ENCODE peak calls at places on chromosome 10, in four cellular contexts. O, Q, E and D are unnamed samples.

GRCh38 chr10:59234814-59235429 is 58.5 kb downstream of the PHYHIPL start:
- DNase-seq in O (peak; percentile 12), Q (no peak), E (no peak), D (peak; percentile 11)

GRCh38 chr10:119478111-119479047 is 64.1 kb downstream of the RGS10 start:
- DNase-seq in O (no peak), Q (no peak), E (no peak), D (no peak)

GRCh38 chr10:95304463-95304862 is 13.7 kb upstream of the PDLIM1 start:
- DNase-seq in O (no peak), Q (no peak), E (no peak), D (no peak)

GRCh38 chr10:96687317-96688012 is 32.8 kb downstream of the PIK3AP1 start:
- DNase-seq in O (no peak), Q (no peak), E (no peak), D (no peak)

GRCh38 chr10:87865201-87866025 is 2.0 kb downstream of the PTEN start:
- DNase-seq in O (no peak), Q (no peak), E (no peak), D (no peak)

GRCh38 chr10:58813573-58813972 is 300.9 kb downstream of the BICC1 start:
- DNase-seq in O (peak; percentile 9), Q (no peak), E (no peak), D (no peak)

GRCh38 chr10:84424731-84425165 is 96.4 kb downstream of the CCSER2 start:
- DNase-seq in O (peak; percentile 95), Q (peak; percentile 79), E (peak; percentile 79), D (peak; percentile 93)

GRCh38 chr10:43417950-43418768 is 9.2 kb upstream of the HNRNPF start:
- DNase-seq in O (no peak), Q (no peak), E (no peak), D (no peak)

GRCh38 chr10:77230194-77230593 is 407.4 kb downstream of the KCNMA1 start:
- DNase-seq in O (no peak), Q (no peak), E (no peak), D (no peak)

GRCh38 chr10:72278668-72279393 is 5.1 kb downstream of the DDIT4 start:
- DNase-seq in O (no peak), Q (no peak), E (no peak), D (no peak)

GRCh38 chr10:77310288-77310687 is 327.3 kb downstream of the KCNMA1 start:
- DNase-seq in O (no peak), Q (no peak), E (no peak), D (no peak)

GRCh38 chr10:97000487-97001182 is 168.5 kb downstream of the LCOR start:
- DNase-seq in O (no peak), Q (no peak), E (no peak), D (no peak)

GRCh38 chr10:79149662-79150443 is 81.1 kb downstream of the ZMIZ1 start:
- DNase-seq in O (peak; percentile 82), Q (peak; percentile 94), E (peak; percentile 82), D (no peak)

GRCh38 chr10:79376751-79377556 is 29.7 kb downstream of the PPIF start:
- DNase-seq in O (no peak), Q (no peak), E (no peak), D (no peak)

GRCh38 chr10:35372329-35372728 is 36.0 kb downstream of the CCNY start:
- DNase-seq in O (peak; percentile 70), Q (no peak), E (peak; percentile 50), D (no peak)

GRCh38 chr10:78247821-78248220 is 214.2 kb downstream of the RPS24 start:
- DNase-seq in O (no peak), Q (no peak), E (no peak), D (no peak)

GRCh38 chr10:125235093-125236069 is 75.0 kb upstream of the CTBP2 start:
- DNase-seq in O (no peak), Q (no peak), E (no peak), D (no peak)

GRCh38 chr10:127919418-127920191 is 12.7 kb downstream of the PTPRE start:
- DNase-seq in O (no peak), Q (no peak), E (no peak), D (no peak)

GRCh38 chr10:86391236-86391840 is 24.7 kb upstream of the GRID1 start:
- DNase-seq in O (no peak), Q (no peak), E (no peak), D (no peak)

GRCh38 chr10:64093304-64093703 is 572.1 kb downstream of the REEP3 start:
- DNase-seq in O (no peak), Q (no peak), E (no peak), D (no peak)

GRCh38 chr10:121556448-121556847 is 41.8 kb downstream of the FGFR2 start:
- DNase-seq in O (no peak), Q (no peak), E (no peak), D (no peak)

GRCh38 chr10:60495357-60495756 is 105.7 kb upstream of the ANK3 start:
- DNase-seq in O (no peak), Q (no peak), E (no peak), D (no peak)

GRCh38 chr10:22365644-22366565 is 20.6 kb downstream of the SPAG6 start:
- DNase-seq in O (no peak), Q (no peak), E (no peak), D (no peak)

GRCh38 chr10:85612833-85613232 is 753.8 kb downstream of the GRID1 start:
- DNase-seq in O (no peak), Q (no peak), E (no peak), D (no peak)

GRCh38 chr10:120996456-120997053 is 145.4 kb downstream of the WDR11 start:
- DNase-seq in O (no peak), Q (no peak), E (no peak), D (no peak)

DNA sequence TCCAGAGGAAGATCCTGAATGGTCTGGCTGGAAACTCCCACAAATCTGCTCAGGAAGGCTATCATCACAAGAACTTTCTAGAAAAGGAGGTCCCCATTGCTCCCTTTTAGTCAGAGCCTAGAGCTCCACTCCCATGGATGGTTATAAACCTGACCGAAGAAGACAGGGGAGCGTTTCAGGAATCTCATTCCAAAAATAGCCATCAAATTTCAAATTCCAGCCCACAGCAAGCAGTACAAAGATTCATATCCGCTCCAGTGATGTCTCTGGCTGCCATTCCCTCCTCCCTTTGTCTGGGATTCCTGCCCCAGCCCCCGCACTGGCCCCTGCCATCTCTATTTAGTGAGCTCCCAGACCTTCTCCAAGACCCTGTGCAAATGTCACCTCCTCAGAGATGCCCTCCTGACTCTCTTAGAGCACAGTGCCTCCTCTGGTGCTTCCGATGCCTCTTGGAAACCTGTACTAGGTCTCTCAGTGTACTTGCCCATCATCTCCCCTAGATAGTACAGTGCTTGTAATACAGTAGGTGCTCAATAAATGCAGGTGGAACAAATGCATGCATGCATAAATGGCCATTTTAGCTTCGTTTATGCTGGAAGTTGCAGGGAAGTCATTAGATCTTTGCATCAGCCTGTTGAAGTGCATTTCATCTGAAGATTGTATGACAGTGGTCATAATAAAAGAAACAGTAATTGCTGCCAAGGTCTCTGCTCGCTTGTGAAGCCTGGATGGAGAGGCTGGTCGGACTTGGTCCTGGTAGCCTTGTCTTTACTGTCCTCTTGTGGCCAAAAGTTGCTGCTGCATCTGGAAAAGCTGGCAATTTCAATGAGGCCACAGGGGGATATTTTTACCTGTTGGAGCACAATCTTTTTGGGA is 32.0 kb upstream of the HABP2 start:
- DNase-seq in O (peak; percentile 79), Q (no peak), E (peak; percentile 71), D (peak; percentile 75)
- TF ChIP-seq CTCF in O (peak; percentile 100), Q (peak; percentile 97), E (peak; percentile 92), D (peak; percentile 91)

GRCh38 chr10:26622891-26623290 is 74.6 kb upstream of the PDSS1 start:
- DNase-seq in O (no peak), Q (no peak), E (no peak), D (no peak)

GRCh38 chr10:26628395-26628794 is 69.1 kb upstream of the PDSS1 start:
- DNase-seq in O (no peak), Q (no peak), E (no peak), D (no peak)

GRCh38 chr10:26626066-26626465 is 71.4 kb upstream of the PDSS1 start:
- DNase-seq in O (no peak), Q (no peak), E (no peak), D (no peak)

GRCh38 chr10:26624017-26624416 is 73.5 kb upstream of the PDSS1 start:
- DNase-seq in O (no peak), Q (no peak), E (no peak), D (no peak)

DNA sequence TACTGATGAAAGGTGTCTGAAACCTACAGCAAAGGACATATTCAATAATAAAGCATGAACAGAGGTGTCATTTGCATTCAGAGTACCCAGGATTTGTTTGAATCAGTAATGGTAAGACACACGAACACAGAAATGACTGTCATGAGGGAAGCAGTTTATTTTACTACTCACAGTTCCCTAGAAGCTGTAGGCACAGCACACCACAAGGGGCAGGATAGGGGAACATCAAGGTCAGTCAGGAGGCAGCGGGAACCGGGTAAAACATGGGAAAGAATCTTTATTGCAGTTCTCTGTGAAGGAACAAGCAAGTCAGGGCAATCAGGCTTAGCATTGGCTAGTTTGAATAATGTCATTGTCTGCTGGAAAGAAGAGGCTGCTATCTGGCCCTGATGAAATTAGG is 70.2 kb upstream of the PDSS1 start:
- DNase-seq in O (no peak), Q (no peak), E (no peak), D (no peak)
- TF ChIP-seq CTCF in O (no peak), Q (no peak), E (no peak), D (no peak)

GRCh38 chr10:126595160-126595559 is 75.3 kb downstream of the C10orf90 start:
- DNase-seq in O (no peak), Q (no peak), E (no peak), D (no peak)

GRCh38 chr10:126599949-126600627 is 70.4 kb downstream of the C10orf90 start:
- DNase-seq in O (no peak), Q (no peak), E (no peak), D (no peak)

GRCh38 chr10:126596472-126597016 is 73.9 kb downstream of the C10orf90 start:
- DNase-seq in O (no peak), Q (no peak), E (no peak), D (no peak)

GRCh38 chr10:126597206-126597605 is 73.3 kb downstream of the C10orf90 start:
- DNase-seq in O (no peak), Q (no peak), E (no peak), D (no peak)

DNA sequence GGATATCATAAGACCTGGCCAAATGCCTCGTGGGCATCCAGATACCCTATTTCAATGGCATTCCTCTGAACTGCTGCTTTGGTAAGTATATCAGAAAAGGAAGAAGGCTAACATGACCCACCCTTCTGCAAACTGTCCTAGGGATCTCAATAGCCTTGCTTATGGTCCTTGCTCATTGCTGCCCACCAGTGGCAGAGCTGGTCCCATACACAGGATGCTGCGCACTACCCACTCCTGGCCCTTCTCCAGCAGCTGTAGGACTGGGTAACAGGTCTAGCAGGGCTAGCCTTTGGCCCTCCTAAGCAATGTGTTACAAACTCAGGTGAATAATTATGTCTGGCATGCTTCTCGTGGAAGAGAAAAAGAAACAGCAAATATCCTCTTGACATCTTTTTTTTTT is 72.5 kb downstream of the C10orf90 start:
- DNase-seq in O (peak; percentile 32), Q (peak; percentile 70), E (no peak), D (peak; percentile 10)
- TF ChIP-seq CTCF in O (no peak), Q (peak; percentile 50), E (no peak), D (no peak)

DNA sequence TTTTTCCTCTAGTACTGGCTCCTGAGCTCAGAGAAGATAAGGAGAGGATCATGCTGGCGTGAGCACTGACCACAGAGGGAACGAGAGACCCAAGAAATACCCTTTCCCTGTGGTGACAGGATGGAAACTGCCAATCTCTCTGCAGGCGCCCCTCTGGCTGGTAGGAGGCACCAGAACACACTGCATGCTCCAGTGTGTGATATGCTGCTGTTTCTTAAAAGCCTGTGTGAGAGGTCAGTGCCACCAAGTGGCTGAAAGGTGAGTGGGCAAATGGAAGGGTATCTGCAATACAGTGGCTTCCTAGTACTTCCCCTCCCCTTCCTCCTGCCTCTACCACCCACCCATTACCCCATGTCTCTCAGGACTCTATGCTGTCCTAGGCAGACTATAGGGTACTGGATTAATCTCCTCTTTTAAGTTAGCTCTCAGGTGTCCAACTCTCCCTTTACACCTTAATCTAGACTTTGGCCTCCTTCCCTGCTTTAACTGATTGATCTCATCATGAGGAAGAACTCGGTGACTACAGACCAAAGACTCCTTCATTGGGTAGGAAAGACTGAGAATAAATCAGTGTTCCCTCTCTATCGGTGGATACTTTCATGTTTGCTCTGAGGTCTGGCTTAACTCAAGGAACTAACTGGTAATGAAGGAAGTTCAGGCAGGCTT is 283.6 kb downstream of the ADRA2A start:
- DNase-seq in O (peak; percentile 56), Q (no peak), E (no peak), D (no peak)
- TF ChIP-seq CTCF in O (peak; percentile 61), Q (peak; percentile 54), E (peak; percentile 49), D (no peak)